ENCODE peak calls at places on chromosomes 2 and 18, in five cellular contexts. X, M, F, E and K are unnamed samples.

GRCh38 chr2:72274284-72274869 is 126.7 kb upstream of the CYP26B1 start:
- DNase-seq in X (no peak), M (no peak), F (no peak), E (no peak), K (no peak)

GRCh38 chr2:224884188-224884587 is 158.1 kb downstream of the DOCK10 start:
- DNase-seq in X (no peak), M (no peak), F (no peak), E (peak), K (no peak)

GRCh38 chr2:240426797-240427721 is 8.4 kb upstream of the GPC1 start:
- DNase-seq in X (no peak), M (peak), F (peak), E (peak), K (no peak)

GRCh38 chr18:2406544-2406943 is 164.8 kb downstream of the METTL4 start:
- DNase-seq in X (no peak), M (no peak), F (no peak), E (peak), K (no peak)

GRCh38 chr2:6222296-6222695 is 530.1 kb downstream of the SOX11 start:
- DNase-seq in X (no peak), M (no peak), F (no peak), E (no peak), K (no peak)

GRCh38 chr2:193566276-193566675 is 1371.5 kb upstream of the TMEFF2 start:
- DNase-seq in X (no peak), M (no peak), F (no peak), E (peak), K (no peak)

GRCh38 chr2:104793971-104794370 is 59.9 kb upstream of the POU3F3 start:
- DNase-seq in X (no peak), M (peak), F (no peak), E (no peak), K (no peak)

GRCh38 chr18:32469190-32469611 is 1.5 kb downstream of the GAREM1 start:
- DNase-seq in X (peak), M (peak), F (no peak), E (peak), K (no peak)

GRCh38 chr2:179677148-179677688 is 184.2 kb downstream of the ZNF385B start:
- DNase-seq in X (no peak), M (no peak), F (no peak), E (no peak), K (no peak)

GRCh38 chr2:175062787-175063585 is 57.8 kb upstream of the CHN1 start:
- DNase-seq in X (no peak), M (no peak), F (peak), E (peak), K (no peak)

GRCh38 chr2:47193607-47194006 is 38.5 kb upstream of the STPG4 start:
- DNase-seq in X (no peak), M (no peak), F (no peak), E (peak), K (no peak)

GRCh38 chr2:196293751-196294486 is 122.5 kb upstream of the STK17B start:
- DNase-seq in X (no peak), M (peak), F (no peak), E (peak), K (no peak)

GRCh38 chr2:29808321-29808720 is 113.1 kb downstream of the ALK start:
- DNase-seq in X (no peak), M (no peak), F (no peak), E (no peak), K (no peak)

GRCh38 chr2:195486987-195487644 is 169.9 kb upstream of the SLC39A10 start:
- DNase-seq in X (no peak), M (no peak), F (no peak), E (peak), K (no peak)

GRCh38 chr2:28296243-28296642 is 96.4 kb upstream of the FOSL2 start:
- DNase-seq in X (no peak), M (no peak), F (no peak), E (peak), K (no peak)

GRCh38 chr2:165648826-165649225 is 145.2 kb downstream of the GALNT3 start:
- DNase-seq in X (no peak), M (no peak), F (no peak), E (no peak), K (no peak)

GRCh38 chr2:240574386-240575100 is 6.3 kb downstream of the RNPEPL1 start:
- DNase-seq in X (no peak), M (no peak), F (no peak), E (no peak), K (no peak)

GRCh38 chr2:20048488-20049443 is 2.7 kb downstream of the LAPTM4A start:
- DNase-seq in X (peak), M (no peak), F (no peak), E (no peak), K (no peak)

GRCh38 chr2:193270816-193271215 is 1076.1 kb upstream of the TMEFF2 start:
- DNase-seq in X (no peak), M (no peak), F (no peak), E (no peak), K (no peak)

GRCh38 chr18:48829443-48830149 is 121.2 kb downstream of the SMAD7 start:
- DNase-seq in X (no peak), M (no peak), F (peak), E (no peak), K (no peak)

GRCh38 chr2:187618813-187619212 is 64.6 kb upstream of the TFPI start:
- DNase-seq in X (no peak), M (no peak), F (no peak), E (no peak), K (no peak)

GRCh38 chr18:32437080-32437834 is 33.4 kb downstream of the GAREM1 start:
- DNase-seq in X (no peak), M (no peak), F (no peak), E (no peak), K (no peak)

GRCh38 chr18:62119884-62120283 is 67.0 kb downstream of the PIGN start:
- DNase-seq in X (no peak), M (no peak), F (no peak), E (no peak), K (no peak)

GRCh38 chr2:209642146-209642815 is 129.4 kb upstream of the UNC80 start:
- DNase-seq in X (no peak), M (no peak), F (no peak), E (no peak), K (no peak)

GRCh38 chr18:51537487-51537886 is 340.0 kb upstream of the MEX3C start:
- DNase-seq in X (peak), M (peak), F (peak), E (peak), K (no peak)

GRCh38 chr2:63364866-63365265 is 223.4 kb downstream of the WDPCP start:
- DNase-seq in X (no peak), M (no peak), F (no peak), E (no peak), K (no peak)

GRCh38 chr2:214543386-214543955 is 132.6 kb downstream of the VWC2L start:
- DNase-seq in X (no peak), M (no peak), F (no peak), E (peak), K (no peak)

GRCh38 chr2:17270894-17271293 is 247.3 kb downstream of the RAD51AP2 start:
- DNase-seq in X (no peak), M (no peak), F (no peak), E (no peak), K (no peak)

GRCh38 chr2:195382186-195382585 is 274.8 kb upstream of the SLC39A10 start:
- DNase-seq in X (no peak), M (no peak), F (no peak), E (no peak), K (no peak)

GRCh38 chr2:163752252-163752651 is 16.4 kb upstream of the FIGN start:
- DNase-seq in X (no peak), M (no peak), F (no peak), E (no peak), K (no peak)

GRCh38 chr2:150410809-150411208 is 76.7 kb downstream of the RND3 start:
- DNase-seq in X (peak), M (no peak), F (peak), E (peak), K (peak)

GRCh38 chr2:95305341-95306058 is 8.4 kb downstream of the KCNIP3 start:
- DNase-seq in X (no peak), M (no peak), F (no peak), E (no peak), K (no peak)

GRCh38 chr2:145751634-145752033 is 1231.7 kb upstream of the ZEB2 start:
- DNase-seq in X (no peak), M (peak), F (no peak), E (peak), K (no peak)

GRCh38 chr2:100513650-100514049 is 43.4 kb downstream of the NMS start:
- DNase-seq in X (no peak), M (no peak), F (no peak), E (no peak), K (no peak)

GRCh38 chr2:129957891-129958290 is 21.6 kb upstream of the RAB6C start:
- DNase-seq in X (no peak), M (peak), F (no peak), E (no peak), K (no peak)

GRCh38 chr2:45498661-45499550 is 112.2 kb downstream of the SRBD1 start:
- DNase-seq in X (no peak), M (no peak), F (no peak), E (no peak), K (no peak)
- H2BK12ac ChIP-seq in X (no peak), M (no peak), F (no peak), E (no peak), K (no peak)

GRCh38 chr18:57533399-57533884 is 53.1 kb downstream of the FECH start:
- DNase-seq in X (no peak), M (no peak), F (peak), E (no peak), K (no peak)

GRCh38 chr18:57532987-57533386 is 53.5 kb downstream of the FECH start:
- DNase-seq in X (no peak), M (no peak), F (no peak), E (no peak), K (no peak)

GRCh38 chr18:57538614-57539013 is 47.9 kb downstream of the FECH start:
- DNase-seq in X (no peak), M (no peak), F (no peak), E (no peak), K (no peak)

GRCh38 chr18:57534535-57534934 is 52.0 kb downstream of the FECH start:
- DNase-seq in X (no peak), M (no peak), F (no peak), E (no peak), K (no peak)

DNA sequence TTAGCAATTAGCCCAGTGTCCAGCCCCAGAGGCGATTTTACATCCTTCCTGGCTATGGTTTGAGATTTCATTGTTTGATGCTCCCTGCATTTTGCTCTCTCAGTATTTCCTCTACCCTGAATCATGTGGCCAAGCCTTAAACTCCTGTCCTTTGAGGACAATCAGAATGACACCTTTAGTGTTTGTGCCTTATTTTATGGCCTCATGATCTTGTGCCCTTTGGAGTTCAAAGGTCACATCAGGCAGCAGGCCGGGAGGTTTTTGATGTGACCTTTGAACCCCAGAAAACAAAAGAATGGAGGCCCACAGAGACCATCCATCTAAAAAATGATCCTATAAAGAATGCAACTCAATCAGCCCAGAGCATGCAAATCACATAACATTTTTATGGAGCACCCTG is 52.6 kb downstream of the FECH start:
- DNase-seq in X (peak), M (no peak), F (no peak), E (no peak), K (no peak)
- H2BK12ac ChIP-seq in X (no peak), M (no peak), F (no peak), E (no peak), K (peak)

GRCh38 chr2:154697422-154698237 is 865 bp upstream of the KCNJ3 start:
- DNase-seq in X (peak), M (no peak), F (peak), E (no peak), K (no peak)

GRCh38 chr2:154698789-154699559 is 479 bp downstream of the KCNJ3 start:
- DNase-seq in X (no peak), M (no peak), F (no peak), E (no peak), K (no peak)

GRCh38 chr2:154696771-154697170 is 1.7 kb upstream of the KCNJ3 start:
- DNase-seq in X (no peak), M (no peak), F (no peak), E (no peak), K (no peak)

GRCh38 chr2:154699560-154699901 is 1.0 kb downstream of the KCNJ3 start:
- DNase-seq in X (no peak), M (no peak), F (no peak), E (no peak), K (no peak)

GRCh38 chr2:154698238-154698788 is at the start of gene KCNJ3:
- DNase-seq in X (no peak), M (no peak), F (peak), E (no peak), K (no peak)
- H2BK12ac ChIP-seq in X (peak), M (no peak), F (no peak), E (no peak), K (peak)

DNA sequence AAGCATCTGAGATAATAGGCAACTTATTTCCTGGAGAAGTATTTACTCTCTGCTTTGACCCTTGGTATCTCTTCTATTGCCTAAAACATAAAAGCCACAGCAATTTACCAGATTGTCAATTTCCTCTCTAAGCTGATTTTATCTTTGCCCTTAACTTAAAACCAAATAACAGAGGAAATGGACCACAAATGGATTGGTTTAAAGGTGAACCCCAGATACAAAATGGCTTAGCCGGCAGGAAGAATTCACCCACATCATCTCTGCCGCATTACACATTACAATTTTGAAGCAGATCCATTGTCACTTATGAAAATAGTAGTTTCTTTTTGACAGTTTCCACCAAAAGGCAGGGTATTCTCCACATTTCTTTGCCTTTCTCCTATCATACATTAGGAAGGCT is 585.8 kb upstream of the CHAC2 start:
- DNase-seq in X (no peak), M (no peak), F (no peak), E (no peak), K (no peak)
- H2BK12ac ChIP-seq in X (no peak), M (no peak), F (no peak), E (no peak), K (no peak)

GRCh38 chr2:236876642-236877041 is 209.0 kb upstream of the COPS8 start:
- DNase-seq in X (no peak), M (no peak), F (no peak), E (no peak), K (no peak)
- H2BK12ac ChIP-seq in X (no peak), M (no peak), F (no peak), E (no peak), K (no peak)

DNA sequence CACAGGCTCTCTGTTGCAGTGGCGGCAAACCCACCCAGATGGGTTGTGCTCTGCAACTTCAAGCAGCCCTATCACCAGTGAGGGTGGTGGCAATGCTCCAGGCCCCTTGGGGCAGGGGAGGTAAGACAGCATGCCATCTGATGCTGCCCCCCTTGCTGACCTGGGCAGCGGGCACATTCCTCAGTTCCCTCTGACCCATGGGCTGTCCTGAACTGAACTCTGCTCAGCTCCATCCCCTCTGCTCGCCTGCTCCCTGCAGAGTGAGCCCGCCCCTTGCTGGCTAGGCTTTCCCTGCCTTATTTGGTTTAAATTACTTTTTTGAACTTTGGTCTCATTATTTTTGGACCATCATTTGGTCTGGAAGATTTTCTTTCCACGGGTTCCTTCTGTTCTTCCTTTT is 565.5 kb downstream of the TNS1 start:
- DNase-seq in X (no peak), M (no peak), F (no peak), E (no peak), K (no peak)
- H2BK12ac ChIP-seq in X (peak), M (no peak), F (no peak), E (peak), K (no peak)

GRCh38 chr2:11748018-11748860 is 1.8 kb downstream of the LPIN1 start:
- DNase-seq in X (no peak), M (no peak), F (no peak), E (no peak), K (no peak)

GRCh38 chr2:11750917-11751316 is 4.5 kb downstream of the LPIN1 start:
- DNase-seq in X (no peak), M (peak), F (no peak), E (no peak), K (no peak)

GRCh38 chr2:11748861-11749645 is 2.6 kb downstream of the LPIN1 start:
- DNase-seq in X (no peak), M (no peak), F (no peak), E (no peak), K (no peak)

GRCh38 chr2:11749646-11750349 is 3.4 kb downstream of the LPIN1 start:
- DNase-seq in X (no peak), M (no peak), F (no peak), E (peak), K (no peak)

DNA sequence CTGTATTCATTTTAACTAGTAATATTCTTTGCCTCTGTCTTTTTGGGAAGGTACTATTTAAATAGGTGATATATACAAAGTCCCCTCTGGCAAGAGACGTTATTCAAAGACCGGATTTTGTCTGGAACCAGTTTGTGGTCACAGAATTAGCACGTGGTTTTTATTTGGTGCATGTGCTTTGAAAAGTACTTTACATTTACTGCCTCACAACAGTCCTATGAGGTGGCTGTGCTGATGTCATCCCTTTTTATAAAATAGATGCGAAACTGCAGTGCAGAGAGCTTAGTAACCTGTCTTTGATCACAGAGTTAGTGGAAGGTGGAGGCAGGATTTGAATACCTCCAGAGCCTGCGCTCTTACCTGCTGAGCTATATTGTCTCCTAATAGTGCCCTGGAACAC is 4.0 kb downstream of the LPIN1 start:
- DNase-seq in X (no peak), M (peak), F (no peak), E (peak), K (no peak)
- H2BK12ac ChIP-seq in X (no peak), M (no peak), F (no peak), E (no peak), K (no peak)

DNA sequence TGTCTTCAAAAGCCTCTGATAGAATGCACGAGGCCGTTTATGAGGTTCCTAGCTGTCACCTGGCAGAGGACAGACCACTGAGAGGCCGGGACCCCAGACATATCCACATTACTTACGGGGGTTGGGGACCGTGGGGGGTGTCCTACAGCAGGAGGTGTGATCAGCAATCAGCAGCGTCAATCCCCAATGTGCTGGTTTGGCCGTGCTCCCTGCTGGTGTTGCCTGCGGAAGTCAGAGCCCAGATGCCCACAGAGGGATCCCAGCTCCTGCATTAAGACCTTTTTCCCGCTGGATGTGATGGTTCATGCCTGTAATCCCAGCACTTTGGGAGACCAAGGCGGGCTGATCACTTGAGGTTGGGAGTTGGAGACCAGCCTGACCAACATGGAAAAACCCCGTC is 20.8 kb upstream of the SP5 start:
- DNase-seq in X (no peak), M (no peak), F (no peak), E (no peak), K (no peak)
- H2BK12ac ChIP-seq in X (peak), M (no peak), F (no peak), E (no peak), K (no peak)

GRCh38 chr2:220036431-220036830 is 409.0 kb downstream of the SLC4A3 start:
- DNase-seq in X (no peak), M (no peak), F (no peak), E (no peak), K (no peak)

GRCh38 chr2:220033546-220033945 is 406.1 kb downstream of the SLC4A3 start:
- DNase-seq in X (no peak), M (no peak), F (no peak), E (peak), K (no peak)

GRCh38 chr2:220029013-220029412 is 401.6 kb downstream of the SLC4A3 start:
- DNase-seq in X (no peak), M (no peak), F (no peak), E (no peak), K (no peak)

DNA sequence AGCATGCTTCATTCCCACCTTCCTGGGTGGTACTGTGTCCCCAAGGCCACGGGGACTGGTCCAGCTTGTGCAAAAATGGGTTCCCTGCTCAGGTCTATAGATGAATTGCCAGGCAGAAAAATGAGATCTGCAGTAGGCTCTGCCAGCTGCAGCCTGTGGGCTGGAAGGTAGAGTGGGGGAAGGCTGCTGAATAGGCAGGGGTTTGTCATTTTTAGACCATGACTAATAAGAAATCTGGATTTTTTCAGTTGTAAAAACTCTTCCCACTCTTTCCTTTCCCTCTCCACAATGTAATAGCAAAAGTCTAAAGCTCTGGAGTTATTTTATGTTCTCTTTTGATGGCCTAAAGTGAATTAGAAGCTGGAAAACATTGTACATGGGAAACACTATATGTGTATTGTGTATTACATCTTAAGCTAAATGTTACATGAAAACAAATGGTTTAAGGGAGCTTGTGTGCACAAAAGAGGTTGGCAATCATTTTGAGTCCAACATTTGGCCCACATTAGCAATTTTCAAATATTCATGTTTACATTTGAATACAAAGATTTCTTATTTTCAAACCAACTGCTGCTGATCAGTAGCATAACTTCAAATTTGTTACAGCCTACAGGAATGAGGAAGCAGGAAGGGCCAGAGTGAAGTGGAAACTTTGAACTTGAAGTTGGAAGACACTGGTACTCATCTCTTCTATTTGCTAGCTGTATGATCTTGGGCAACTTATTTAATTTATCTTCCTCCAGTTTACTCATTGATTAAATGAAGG is 407.1 kb downstream of the SLC4A3 start:
- DNase-seq in X (no peak), M (no peak), F (no peak), E (peak), K (no peak)
- H2BK12ac ChIP-seq in X (no peak), M (no peak), F (no peak), E (peak), K (no peak)